ENCODE peak calls at places on chromosomes 2 and 18, in four cellular contexts. O is H1, N is GM12878, X is HepG2. V is an unnamed sample.

GRCh38 chr2:218229239-218229638 is 12.2 kb downstream of the ARPC2 start:
- DNase-seq in O (no peak), N (peak), X (no peak), V (no peak)

GRCh38 chr2:5845798-5846197 is 153.6 kb downstream of the SOX11 start:
- DNase-seq in O (no peak), N (no peak), X (no peak), V (no peak)

GRCh38 chr18:7298149-7298548 is 67.3 kb downstream of the LRRC30 start:
- DNase-seq in O (no peak), N (no peak), X (no peak), V (no peak)

GRCh38 chr2:133063792-133064191 is 393.8 kb upstream of the LYPD1 start:
- DNase-seq in O (peak), N (no peak), X (no peak), V (peak)

GRCh38 chr2:20584045-20584636 is 66.8 kb downstream of the HS1BP3 start:
- DNase-seq in O (no peak), N (no peak), X (no peak), V (no peak)

GRCh38 chr2:3491306-3491705 is 28.0 kb downstream of the ADI1 start:
- DNase-seq in O (no peak), N (no peak), X (no peak), V (no peak)

GRCh38 chr2:26245231-26245732 is 543 bp downstream of the HADHB start:
- DNase-seq in O (no peak), N (peak), X (peak), V (no peak)

GRCh38 chr2:49914281-49914680 is 760.0 kb upstream of the FSHR start:
- DNase-seq in O (peak), N (no peak), X (no peak), V (peak)

GRCh38 chr2:179938026-179938425 is 69.1 kb downstream of the CWC22 start:
- DNase-seq in O (no peak), N (no peak), X (no peak), V (no peak)

GRCh38 chr2:198328454-198328853 is 524.1 kb downstream of the PLCL1 start:
- DNase-seq in O (no peak), N (no peak), X (no peak), V (no peak)

GRCh38 chr2:69216535-69217332 is 170.3 kb downstream of the GFPT1 start:
- DNase-seq in O (no peak), N (no peak), X (peak), V (no peak)
- TF ChIP-seq SUZ12 in O (no peak), N (no peak), X (no peak), V (no peak)

GRCh38 chr2:127025357-127026062 is 81.4 kb downstream of the BIN1 start:
- DNase-seq in O (peak), N (no peak), X (no peak), V (peak)
- H3K9ac ChIP-seq in O (no peak), N (no peak), X (no peak), V (peak)

GRCh38 chr2:54516842-54517241 is 60.7 kb downstream of the SPTBN1 start:
- DNase-seq in O (no peak), N (no peak), X (no peak), V (peak)
- TF ChIP-seq YY1 in O (no peak), N (no peak), X (no peak), V (no peak)

GRCh38 chr2:85887566-85888019 is 1.2 kb downstream of the ST3GAL5 start:
- DNase-seq in O (no peak), N (no peak), X (no peak), V (no peak)
- TF ChIP-seq SUZ12 in O (no peak), N (no peak), X (no peak), V (no peak)

V was measured in NT2/D1.